ENCODE peak calls at places on chromosomes 13 and 19, in eight cellular contexts. S is fibroblast of pulmonary artery; U is endodermal cell; F is WTC11; N is foreskin keratinocyte; A is A549; T is CD4-positive, alpha-beta T cell; B is pancreas. M is an unnamed sample.

GRCh38 chr19:28313633-28314032 is 899.3 kb downstream of the UQCRFS1 start:
- DNase-seq in T (no peak), U (no peak), N (no peak), F (no peak), A (no peak), B (peak; percentile 31), S (peak; percentile 80), M (peak; percentile 71)

GRCh38 chr13:112940236-112940635 is 28.8 kb upstream of the MCF2L start:
- DNase-seq in S (no peak), T (no peak), A (no peak), B (no peak), F (no peak), N (no peak), U (no peak), M (no peak)

GRCh38 chr13:41054212-41054877 is 7.0 kb upstream of the WBP4 start:
- DNase-seq in T (peak; percentile 17), S (peak; percentile 64), U (no peak), A (peak; percentile 22), N (peak; percentile 31), F (no peak), B (no peak), M (no peak)

GRCh38 chr13:21360463-21360862 is 98.6 kb downstream of the ZDHHC20 start:
- DNase-seq in A (no peak), N (no peak), U (no peak), T (no peak), S (no peak), F (no peak), B (no peak), M (no peak)

GRCh38 chr13:30808600-30808999 is 73.3 kb downstream of the ALOX5AP start:
- DNase-seq in N (no peak), B (no peak), T (no peak), U (no peak), F (no peak), A (no peak), S (no peak), M (no peak)

GRCh38 chr13:86446311-86446710 is 647.1 kb upstream of the SLITRK6 start:
- DNase-seq in N (no peak), S (peak; percentile 28), F (peak; percentile 38), B (no peak), T (no peak), U (peak; percentile 78), A (peak; percentile 2), M (no peak)

GRCh38 chr13:78750735-78751134 is 91.8 kb upstream of the OBI1 start:
- DNase-seq in F (no peak), B (no peak), N (no peak), S (no peak), U (no peak), A (no peak), T (no peak), M (no peak)

GRCh38 chr13:99926014-99926731 is 45.4 kb downstream of the ZIC5 start:
- DNase-seq in S (peak; percentile 3), F (no peak), T (no peak), A (peak; percentile 24), B (no peak), N (no peak), U (no peak), M (no peak)

GRCh38 chr19:41531438-41532311 is 44.3 kb upstream of the CEACAM21 start:
- DNase-seq in S (peak; percentile 92), U (no peak), N (no peak), T (peak; percentile 65), B (peak; percentile 50), F (no peak), A (peak; percentile 85), M (no peak)

GRCh38 chr19:52142001-52142595 is 2.4 kb upstream of the ZNF616 start:
- DNase-seq in B (no peak), T (no peak), A (no peak), F (no peak), S (no peak), U (no peak), N (peak; percentile 83), M (no peak)

DNA sequence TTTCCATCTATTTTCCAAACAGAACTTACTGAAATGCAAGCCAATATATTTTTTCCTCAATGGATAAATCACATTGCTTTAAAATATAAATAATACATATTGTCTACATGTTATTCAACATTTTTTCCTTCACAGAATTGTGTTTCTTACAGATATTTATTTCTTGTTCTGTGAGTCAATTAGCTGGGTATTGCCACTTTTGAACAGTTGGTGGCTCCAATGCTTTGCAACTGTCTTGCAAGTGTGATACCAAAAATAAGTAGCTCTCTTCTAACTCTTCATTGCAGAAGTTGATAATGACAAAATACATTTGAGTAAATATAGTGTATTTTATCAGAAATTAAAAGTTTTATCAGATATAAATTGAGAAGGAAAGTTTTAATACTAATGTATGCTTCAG is 17.1 kb upstream of the GPC5 start:
- DNase-seq in B (no peak), F (no peak), S (peak; percentile 41), T (no peak), U (no peak), A (no peak), N (no peak), M (no peak)
- TF ChIP-seq CTCF in B (no peak), F (no peak), S (peak; percentile 32), T (no peak), U (peak; percentile 64), A (peak; percentile 34), N (peak; percentile 62), M (peak; percentile 58)

DNA sequence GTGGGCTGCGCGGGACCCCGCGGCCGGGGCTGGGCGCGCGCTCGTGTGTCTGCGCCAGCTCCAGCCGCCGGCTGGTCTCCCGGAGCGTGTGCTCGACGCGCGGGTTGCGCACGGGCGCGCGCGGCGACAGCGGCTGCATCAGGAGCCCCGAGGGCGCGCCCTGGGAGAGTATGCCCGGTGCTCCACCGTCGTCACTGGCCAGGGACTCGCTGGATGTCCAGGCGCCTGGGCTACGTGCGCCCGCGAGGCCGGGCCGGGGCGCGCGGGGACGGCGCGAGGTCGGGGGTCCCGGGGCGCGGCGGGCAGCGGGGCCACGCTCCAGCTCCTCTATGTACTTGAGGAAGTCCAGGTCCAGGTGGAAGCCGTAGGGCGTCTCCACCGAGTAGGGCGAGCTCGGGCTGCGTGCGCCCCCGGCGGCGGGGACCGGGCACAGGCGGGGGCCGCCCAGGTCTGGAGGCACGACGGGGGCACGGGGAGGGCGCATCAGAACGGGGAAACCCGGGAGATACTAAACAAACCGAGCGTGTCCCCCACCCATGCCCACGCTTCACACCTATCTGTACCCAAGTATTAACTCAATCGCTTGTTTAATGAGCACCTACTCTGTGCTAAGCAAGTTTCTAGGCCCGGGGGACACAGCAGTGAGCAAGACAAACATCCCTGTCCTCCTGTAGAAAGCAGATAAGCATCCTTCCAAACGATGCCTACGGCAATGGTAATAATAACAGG is 7.6 kb downstream of the KANK3 start:
- DNase-seq in F (peak; percentile 59), N (no peak), A (peak; percentile 38), U (peak; percentile 86), S (no peak), T (no peak), B (no peak), M (no peak)
- TF ChIP-seq CTCF in F (peak; percentile 29), N (peak; percentile 32), A (peak; percentile 40), U (peak; percentile 74), S (no peak), T (no peak), B (no peak), M (peak; percentile 17)

GRCh38 chr13:72842991-72843390 is 61.1 kb downstream of the PIBF1 start:
- DNase-seq in U (no peak), F (no peak), T (no peak), A (no peak), S (no peak), N (no peak), B (no peak), M (no peak)

DNA sequence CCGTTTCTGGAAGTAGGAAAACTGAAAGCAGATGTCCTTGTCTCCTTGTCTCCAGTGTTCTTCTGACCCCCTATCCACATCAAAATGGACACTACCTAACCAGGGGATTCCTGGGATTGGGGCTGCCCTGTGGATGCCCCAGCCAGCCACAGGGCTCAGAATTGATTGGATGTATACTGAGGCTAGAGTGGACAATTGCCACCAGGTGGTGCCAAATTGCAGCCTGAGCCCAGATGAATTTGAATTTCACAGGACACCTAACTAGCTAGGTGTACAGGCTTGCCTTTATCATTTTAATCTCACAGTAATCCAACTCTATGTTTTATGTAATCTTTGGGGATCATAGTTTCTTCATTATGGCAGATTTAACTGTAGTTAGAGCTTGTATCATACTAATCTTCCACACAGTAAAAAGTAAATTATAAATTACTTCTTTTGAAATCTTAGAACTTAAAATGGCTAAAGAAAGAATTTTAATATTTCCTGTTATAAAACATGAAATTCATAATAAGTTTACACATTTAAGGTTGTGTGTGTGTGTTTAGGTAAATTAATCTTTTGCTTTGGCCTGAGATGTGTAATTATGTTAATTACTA is 58.0 kb downstream of the PIBF1 start:
- DNase-seq in A (peak; percentile 31), S (peak; percentile 64), T (peak; percentile 6), N (peak; percentile 31), F (peak; percentile 61), U (peak; percentile 81), B (peak; percentile 33), M (no peak)
- TF ChIP-seq CTCF in A (peak; percentile 67), S (peak; percentile 76), T (peak; percentile 61), N (peak; percentile 89), F (no peak), U (peak; percentile 93), B (peak; percentile 23), M (peak; percentile 90)

GRCh38 chr19:3801412-3802096 is 15.4 kb upstream of the MATK start:
- DNase-seq in T (peak; percentile 43), A (no peak), N (no peak), F (peak; percentile 74), B (no peak), U (peak; percentile 90), S (no peak), M (no peak)
- TF ChIP-seq CTCF in T (no peak), A (no peak), N (peak; percentile 38), F (no peak), B (no peak), U (peak; percentile 78), S (peak; percentile 26), M (peak; percentile 31)

GRCh38 chr13:61954092-61954491 is 538.4 kb upstream of the PCDH20 start:
- DNase-seq in T (no peak), S (peak; percentile 49), A (no peak), B (no peak), N (no peak), U (no peak), F (no peak), M (no peak)
- TF ChIP-seq CTCF in T (no peak), S (peak; percentile 33), A (peak; percentile 39), B (no peak), N (peak; percentile 46), U (peak; percentile 76), F (no peak), M (peak; percentile 60)

DNA sequence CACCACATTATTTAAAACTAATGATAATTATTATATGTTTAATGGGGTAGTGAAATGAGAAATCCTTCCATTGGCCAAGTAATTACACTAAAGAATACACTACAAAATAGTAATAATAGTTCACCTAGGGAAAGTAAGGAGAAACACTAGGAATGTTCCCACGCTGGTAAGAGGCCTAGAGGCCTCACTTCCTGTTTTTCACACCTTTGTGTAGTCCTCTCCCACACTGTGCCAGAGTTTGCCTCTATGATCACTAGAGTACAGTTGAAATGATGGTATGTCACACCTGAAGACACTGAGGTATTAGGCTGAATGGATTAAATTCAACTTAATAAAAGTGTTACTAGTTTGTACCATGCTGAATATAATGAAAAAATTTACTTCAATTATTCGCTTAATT is 1348.0 kb upstream of the ATXN8OS start:
- DNase-seq in B (no peak), F (no peak), A (no peak), N (no peak), S (no peak), T (no peak), U (no peak), M (no peak)
- TF ChIP-seq CTCF in B (no peak), F (no peak), A (no peak), N (no peak), S (no peak), T (no peak), U (no peak), M (no peak)